ENCODE peak calls at places on chromosomes 5 and 9, in eight cellular contexts. U is T1000, L is mesenchymal stem cell, R is head of caudate nucleus, D is NCI-H1417, I is progenitor cell of endocrine pancreas, F is Peyer's patch, E is heart right ventricle. Z is an unnamed sample.

GRCh38 chr5:152437861-152438260 is 32.8 kb upstream of the NMUR2 start:
- DNase-seq in U (no peak), L (no peak), R (no peak), D (no peak), I (no peak), F (no peak), E (no peak), Z (no peak)

GRCh38 chr5:122434120-122434519 is 122.1 kb downstream of the SNCAIP start:
- DNase-seq in U (no peak), L (no peak), R (no peak), D (no peak), I (no peak), F (no peak), E (no peak), Z (no peak)

GRCh38 chr5:154857091-154857533 is 1.3 kb upstream of the CNOT8 start:
- DNase-seq in U (no peak), L (no peak), R (peak), D (peak), I (no peak), F (no peak), E (peak), Z (no peak)

GRCh38 chr5:140166911-140167310 is 8.1 kb upstream of the CYSTM1 start:
- DNase-seq in U (no peak), L (no peak), R (no peak), D (no peak), I (no peak), F (no peak), E (no peak), Z (no peak)

GRCh38 chr5:96816430-96816939 is 8.7 kb upstream of the ERAP1 start:
- DNase-seq in U (no peak), L (no peak), R (no peak), D (no peak), I (no peak), F (no peak), E (no peak), Z (no peak)

GRCh38 chr5:138033916-138034315 is 1.0 kb upstream of the FAM13B start:
- DNase-seq in U (no peak), L (peak), R (no peak), D (no peak), I (no peak), F (no peak), E (no peak), Z (no peak)

GRCh38 chr5:142597546-142598337 is 88.1 kb downstream of the FGF1 start:
- DNase-seq in U (peak), L (peak), R (peak), D (no peak), I (no peak), F (no peak), E (no peak), Z (no peak)

GRCh38 chr5:136667789-136668188 is 302.4 kb upstream of the TRPC7 start:
- DNase-seq in U (no peak), L (no peak), R (no peak), D (no peak), I (no peak), F (no peak), E (no peak), Z (no peak)

GRCh38 chr9:108469654-108470053 is 386.1 kb downstream of the ACTL7B start:
- DNase-seq in U (no peak), L (peak), R (no peak), D (no peak), I (no peak), F (no peak), E (no peak), Z (peak)

GRCh38 chr5:145708169-145708568 is 127.0 kb downstream of the PRELID2 start:
- DNase-seq in U (no peak), L (no peak), R (no peak), D (no peak), I (no peak), F (no peak), E (no peak), Z (no peak)

GRCh38 chr9:9133526-9133925 is 1333.9 kb upstream of the DMAC1 start:
- DNase-seq in U (no peak), L (no peak), R (peak), D (no peak), I (no peak), F (no peak), E (no peak), Z (no peak)

GRCh38 chr5:180126716-180127681 is 55.4 kb upstream of the RNF130 start:
- DNase-seq in U (no peak), L (peak), R (peak), D (no peak), I (peak), F (peak), E (no peak), Z (no peak)

GRCh38 chr9:114784721-114785253 is 21.1 kb downstream of the TNFSF15 start:
- DNase-seq in U (no peak), L (no peak), R (no peak), D (no peak), I (no peak), F (no peak), E (no peak), Z (no peak)

GRCh38 chr9:18014556-18014955 is 435.7 kb downstream of the SH3GL2 start:
- DNase-seq in U (no peak), L (no peak), R (peak), D (no peak), I (no peak), F (no peak), E (no peak), Z (no peak)

GRCh38 chr5:9545301-9545958 is 445 bp downstream of the SEMA5A start:
- DNase-seq in U (no peak), L (peak), R (peak), D (no peak), I (peak), F (no peak), E (no peak), Z (no peak)

GRCh38 chr9:93576296-93577044 is at the start of gene PHF2:
- DNase-seq in U (no peak), L (peak), R (peak), D (no peak), I (no peak), F (peak), E (no peak), Z (no peak)

Z was measured in CD14-positive monocyte.